ENCODE peak calls at places on chromosomes 2 and 18, in five cellular contexts. D, I, O, N and C are unnamed samples.

GRCh38 chr2:143428700-143429099 is 299.5 kb downstream of the ARHGAP15 start:
- ATAC-seq in N (no peak), D (no peak), I (no peak), O (no peak), C (no peak)

GRCh38 chr2:97742381-97742847 is 29.0 kb downstream of the ZAP70 start:
- ATAC-seq in O (no peak), D (no peak), I (no peak), N (no peak), C (no peak)

GRCh38 chr18:50401888-50402287 is 27.0 kb downstream of the SKA1 start:
- ATAC-seq in D (peak; percentile 84), I (peak; percentile 96), O (peak; percentile 49), N (peak; percentile 98), C (peak; percentile 10)

GRCh38 chr2:239283961-239284801 is 116.6 kb downstream of the HDAC4 start:
- ATAC-seq in D (no peak), N (no peak), I (peak; percentile 37), O (peak; percentile 14), C (no peak)

GRCh38 chr2:101120124-101120996 is 30.8 kb downstream of the TBC1D8 start:
- ATAC-seq in O (peak; percentile 65), I (peak; percentile 69), D (peak; percentile 67), N (no peak), C (peak; percentile 80)

GRCh38 chr18:43108469-43108868 is 7.0 kb downstream of the RIT2 start:
- ATAC-seq in N (no peak), O (no peak), I (no peak), D (no peak), C (no peak)

GRCh38 chr2:17387591-17387990 is 130.6 kb downstream of the RAD51AP2 start:
- ATAC-seq in D (no peak), I (no peak), N (no peak), O (no peak), C (no peak)

GRCh38 chr2:174629514-174629913 is 31.9 kb upstream of the WIPF1 start:
- ATAC-seq in I (no peak), D (no peak), N (no peak), O (no peak), C (no peak)

GRCh38 chr18:21179590-21180220 is 62.3 kb upstream of the GREB1L start:
- ATAC-seq in N (peak; percentile 88), I (peak; percentile 73), D (peak; percentile 87), O (peak; percentile 89), C (peak; percentile 70)

GRCh38 chr2:134707330-134707676 is 11.5 kb downstream of the TMEM163 start:
- ATAC-seq in N (no peak), O (no peak), I (no peak), D (no peak), C (no peak)

GRCh38 chr18:36756262-36756661 is 72.5 kb downstream of the TPGS2 start:
- ATAC-seq in I (no peak), N (no peak), O (peak; percentile 54), D (no peak), C (peak; percentile 14)

GRCh38 chr2:9076755-9077154 is 73.3 kb upstream of the MBOAT2 start:
- ATAC-seq in O (no peak), D (no peak), N (no peak), I (no peak), C (no peak)

GRCh38 chr2:132965469-132965868 is 295.5 kb upstream of the LYPD1 start:
- ATAC-seq in D (no peak), O (no peak), N (no peak), I (no peak), C (no peak)

GRCh38 chr2:18940184-18940583 is 350.8 kb upstream of the NT5C1B start:
- ATAC-seq in D (no peak), N (no peak), I (no peak), O (no peak), C (no peak)

GRCh38 chr2:127615511-127616166 is 30.3 kb upstream of the GPR17 start:
- ATAC-seq in D (no peak), I (no peak), O (no peak), N (no peak), C (no peak)

GRCh38 chr2:15142069-15142689 is 419.0 kb downstream of the NBAS start:
- ATAC-seq in O (no peak), D (no peak), N (peak; percentile 63), I (no peak), C (no peak)

GRCh38 chr2:101863534-101863933 is 128.2 kb upstream of the IL1R2 start:
- ATAC-seq in I (no peak), O (no peak), D (no peak), N (no peak), C (no peak)

DNA sequence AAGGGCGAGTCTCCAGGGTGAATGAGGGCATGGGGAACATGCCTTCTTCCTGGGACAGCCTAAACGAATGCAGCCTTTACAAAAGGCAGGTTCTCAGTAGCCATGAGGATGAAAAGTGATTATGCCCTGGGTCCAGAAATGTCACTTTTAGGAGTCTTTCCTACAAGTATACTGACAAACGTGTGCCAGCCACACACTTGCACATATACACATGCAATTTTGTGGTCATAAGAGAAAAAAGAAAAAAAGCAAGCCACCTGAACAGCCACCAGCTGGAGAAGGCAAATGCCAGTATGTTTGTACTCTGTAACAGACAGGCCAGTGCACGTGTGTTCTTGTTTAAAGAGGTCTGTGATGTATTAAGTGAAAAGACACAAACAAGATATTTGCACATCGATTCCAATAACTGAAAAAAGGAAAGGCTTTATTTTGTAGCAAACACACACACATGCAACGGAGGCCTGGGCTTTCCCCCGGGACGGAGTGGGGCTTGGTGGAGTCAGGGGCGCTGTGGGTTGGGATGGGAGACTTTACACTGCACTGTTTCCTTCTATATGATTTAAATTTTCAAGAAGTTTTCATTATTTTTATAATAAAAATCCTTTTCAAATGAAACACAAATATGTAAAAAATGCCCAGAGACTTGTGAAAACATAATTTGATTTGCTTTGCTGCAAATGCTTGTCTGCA is 108.4 kb downstream of the FAM210A start:
- ATAC-seq in D (no peak), N (no peak), I (no peak), O (no peak), C (no peak)
- H3K4me1 ChIP-seq in D (peaks cover 4% of the 10 kb centered on the region), N (no peaks in the 10 kb centered on the region), I (peaks cover 8% of the 10 kb centered on the region), O (peaks cover 19% of the 10 kb centered on the region), C (peaks cover 31% of the 10 kb centered on the region)

GRCh38 chr2:44635725-44636124 is 274.0 kb downstream of the CAMKMT start:
- ATAC-seq in O (no peak), I (no peak), N (no peak), D (no peak), C (no peak)
- H3K27me3 ChIP-seq in O (no peaks in the 10 kb centered on the region), I (no peaks in the 10 kb centered on the region), N (no peaks in the 10 kb centered on the region), D (no peaks in the 10 kb centered on the region), C (no peaks in the 10 kb centered on the region)

GRCh38 chr2:112161431-112162145 is 23.4 kb downstream of the FBLN7 start:
- ATAC-seq in D (no peak), O (no peak), I (no peak), N (no peak), C (no peak)

GRCh38 chr2:112162956-112163355 is 24.8 kb downstream of the FBLN7 start:
- ATAC-seq in D (no peak), I (no peak), O (no peak), N (no peak), C (no peak)

GRCh38 chr2:112159454-112159921 is 21.3 kb downstream of the FBLN7 start:
- ATAC-seq in N (no peak), O (no peak), I (no peak), D (no peak), C (no peak)

GRCh38 chr2:112162341-112162740 is 24.2 kb downstream of the FBLN7 start:
- ATAC-seq in N (no peak), D (no peak), I (no peak), O (no peak), C (no peak)

GRCh38 chr2:112160591-112161250 is 22.5 kb downstream of the FBLN7 start:
- ATAC-seq in D (no peak), O (no peak), N (no peak), I (no peak), C (no peak)
- TF ChIP-seq POLR2AphosphoS5 in D (no peak), O (no peak), N (no peak), I (no peak), C (no peak)

GRCh38 chr2:197803033-197803444 is 1.4 kb upstream of the PLCL1 start:
- ATAC-seq in O (peak; percentile 73), D (peak; percentile 60), I (peak; percentile 34), N (peak; percentile 34), C (no peak)
- H3K4me1 ChIP-seq in O (peaks cover 6% of the 10 kb centered on the region), D (peaks cover 5% of the 10 kb centered on the region), I (peaks cover 10% of the 10 kb centered on the region), N (peaks cover 13% of the 10 kb centered on the region), C (peaks cover 42% of the 10 kb centered on the region)

GRCh38 chr2:121073320-121074210 is 211.4 kb downstream of the TFCP2L1 start:
- ATAC-seq in I (no peak), N (no peak), O (no peak), D (no peak), C (no peak)
- H3K27me3 ChIP-seq in I (peaks cover 90% of the 10 kb centered on the region), N (peaks cover 1% of the 10 kb centered on the region), O (no peaks in the 10 kb centered on the region), D (no peaks in the 10 kb centered on the region), C (peaks cover 33% of the 10 kb centered on the region)

DNA sequence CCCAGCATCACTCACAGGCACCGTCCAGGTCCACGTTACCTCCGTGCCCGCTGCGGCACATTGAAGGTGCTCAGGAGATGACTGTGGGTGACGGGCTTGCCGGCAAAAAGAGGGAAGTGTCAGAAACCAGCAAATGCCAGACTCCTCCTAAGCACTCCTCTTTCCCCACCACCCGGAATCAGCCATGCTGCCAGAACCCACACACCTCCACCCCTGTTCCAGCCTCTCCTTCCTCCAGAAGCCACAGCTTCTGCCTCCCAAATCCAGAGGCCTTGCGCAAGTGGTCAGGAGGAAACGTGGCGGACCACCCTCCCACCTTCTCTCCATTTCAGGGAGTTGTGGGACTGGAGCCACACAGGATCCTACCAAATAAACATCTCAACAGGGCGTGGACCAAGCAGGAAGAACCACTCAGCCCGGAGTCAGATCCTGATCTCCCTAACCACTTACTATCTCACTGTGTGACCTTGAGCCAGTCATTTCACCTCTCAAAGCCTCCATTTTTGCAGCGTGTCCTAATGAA is 33.1 kb downstream of the SMAD7 start:
- ATAC-seq in I (peak; percentile 16), O (no peak), N (no peak), D (no peak), C (no peak)
- TF ChIP-seq POLR2AphosphoS5 in I (no peak), O (peak; percentile 13), N (no peak), D (no peak), C (no peak)

DNA sequence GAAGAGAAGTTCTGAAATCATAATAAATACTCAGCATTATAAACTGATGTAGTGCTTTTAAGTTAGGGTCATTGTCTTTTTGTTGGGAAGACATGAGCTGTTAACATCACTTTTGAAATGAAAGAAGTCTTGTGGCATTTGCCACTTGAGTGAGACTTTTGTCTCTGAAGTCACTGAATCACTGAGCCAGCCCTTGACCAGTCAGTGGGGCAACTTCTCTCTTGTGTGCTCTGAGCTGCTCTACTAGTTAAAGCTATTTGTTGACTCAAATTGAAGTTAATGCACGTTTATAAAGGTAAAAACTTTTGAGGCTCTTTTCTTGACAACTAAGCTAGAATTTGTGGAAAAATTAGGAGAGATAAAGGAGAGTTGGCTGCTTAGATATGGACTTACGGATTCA is 6.7 kb downstream of the WDR43 start:
- ATAC-seq in I (no peak), D (no peak), N (no peak), O (no peak), C (no peak)
- H3K4me1 ChIP-seq in I (peaks cover 59% of the 10 kb centered on the region), D (peaks cover 20% of the 10 kb centered on the region), N (peaks cover 21% of the 10 kb centered on the region), O (peaks cover 29% of the 10 kb centered on the region), C (peaks cover 63% of the 10 kb centered on the region)